ENCODE peak calls at places on chromosomes 11 and 22, in seven cellular contexts. R, A, Q, N, D, H and U are unnamed samples.

GRCh38 chr11:17988465-17988864 is 24.4 kb downstream of the SERGEF start:
- DNase-seq in A (no peak), H (no peak), R (no peak), D (no peak), Q (no peak), N (no peak), U (no peak)

GRCh38 chr22:19175602-19176174 is 2.8 kb downstream of the SLC25A1 start:
- DNase-seq in H (no peak), N (no peak), A (no peak), Q (no peak), R (no peak), D (no peak), U (no peak)

GRCh38 chr11:33804471-33804870 is 30.2 kb upstream of the FBXO3 start:
- DNase-seq in N (no peak), H (no peak), Q (no peak), A (no peak), R (no peak), D (no peak), U (no peak)

GRCh38 chr22:19930537-19931486 is 10.8 kb upstream of the COMT start:
- DNase-seq in A (no peak), Q (no peak), N (no peak), H (no peak), D (no peak), R (no peak), U (no peak)

GRCh38 chr11:62611705-62612365 is 740 bp downstream of the EML3 start:
- DNase-seq in D (peak; percentile 76), N (peak; percentile 56), A (peak; percentile 36), H (no peak), R (peak; percentile 60), Q (peak; percentile 51), U (peak; percentile 61)

GRCh38 chr11:47714554-47715081 is 551 bp downstream of the AGBL2 start:
- DNase-seq in A (no peak), H (no peak), D (peak; percentile 33), Q (no peak), R (peak; percentile 11), N (peak; percentile 18), U (peak; percentile 28)

GRCh38 chr11:114208371-114208770 is 87.8 kb upstream of the NNMT start:
- DNase-seq in A (no peak), D (no peak), R (no peak), N (no peak), Q (no peak), H (no peak), U (no peak)

GRCh38 chr11:133745791-133746190 is 99.5 kb downstream of the SPATA19 start:
- DNase-seq in D (no peak), Q (no peak), H (no peak), A (no peak), R (no peak), N (no peak), U (no peak)

GRCh38 chr11:122069946-122070345 is 46.1 kb downstream of the BLID start:
- DNase-seq in H (peak; percentile 58), R (peak; percentile 94), A (no peak), Q (peak; percentile 50), D (peak; percentile 76), N (peak; percentile 14), U (peak; percentile 45)

GRCh38 chr11:63404536-63404935 is 35.0 kb downstream of the SLC22A9 start:
- DNase-seq in A (no peak), Q (no peak), R (no peak), H (no peak), N (no peak), D (peak; percentile 6), U (no peak)

GRCh38 chr11:69962152-69962551 is 116.0 kb upstream of the ANO1 start:
- DNase-seq in D (peak; percentile 29), H (no peak), Q (no peak), N (peak; percentile 29), A (peak; percentile 59), R (no peak), U (no peak)

GRCh38 chr22:46007003-46007847 is 30.3 kb upstream of the WNT7B start:
- DNase-seq in R (peak; percentile 54), D (peak; percentile 89), Q (no peak), H (no peak), A (peak; percentile 66), N (peak; percentile 45), U (no peak)

DNA sequence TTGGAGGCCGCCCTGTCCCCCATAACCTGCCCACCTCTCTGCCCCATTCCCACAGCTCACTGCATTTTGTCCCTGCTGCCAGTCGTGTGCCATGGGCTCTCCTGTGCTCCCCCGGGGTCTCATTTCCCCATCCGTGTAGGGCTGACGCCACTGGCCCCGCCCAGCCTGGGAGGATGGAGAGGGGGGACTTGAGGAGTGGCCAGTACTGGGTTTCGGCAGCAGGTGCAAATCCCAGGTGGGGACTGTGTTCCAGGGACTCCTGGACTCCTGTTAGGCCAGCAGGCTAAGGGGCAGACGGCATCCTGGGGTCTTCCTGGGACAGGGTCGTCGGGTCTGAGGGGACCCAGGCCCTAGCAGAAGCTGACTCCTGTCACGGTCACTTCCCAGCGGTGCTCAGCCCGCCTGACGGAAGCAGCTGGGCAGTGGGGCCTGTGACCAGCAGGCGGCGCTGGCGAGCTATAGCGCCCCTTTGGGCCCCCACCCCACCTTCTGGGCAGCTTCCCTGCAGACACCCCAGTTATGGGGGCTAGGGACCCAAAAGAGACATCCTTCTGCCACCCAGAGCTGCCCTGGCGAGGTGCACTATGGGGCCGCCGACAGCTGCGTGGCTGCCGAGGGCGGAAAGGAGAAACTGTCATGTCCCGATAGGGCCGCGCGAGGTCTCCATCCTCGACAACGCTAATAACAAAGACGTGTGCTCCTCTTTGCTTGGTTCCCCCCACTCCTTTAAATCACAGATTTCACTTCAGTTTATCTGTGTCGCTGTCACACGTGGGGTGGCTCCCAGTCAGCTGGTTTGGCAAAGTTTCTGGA is 979 bp upstream of the MYO7A start:
- DNase-seq in H (no peak), R (peak; percentile 59), N (peak; percentile 68), D (peak; percentile 30), A (peak; percentile 63), Q (peak; percentile 60), U (peak; percentile 33)
- H3K4me3 ChIP-seq in H (peak overlapping the region; percentile 58), R (peak overlapping the region; percentile 57), N (peak overlapping the region; percentile 2), D (peak overlapping the region; percentile 45), A (peak overlapping the region; percentile 37), Q (peak overlapping the region; percentile 49), U (no peak overlapping the region)

GRCh38 chr11:13487661-13488030 is 8.2 kb downstream of the PTH start:
- DNase-seq in N (no peak), A (peak; percentile 49), H (no peak), R (peak; percentile 40), Q (no peak), D (peak; percentile 1), U (no peak)

GRCh38 chr11:13486926-13487660 is 8.7 kb downstream of the PTH start:
- DNase-seq in R (peak; percentile 44), H (no peak), Q (peak; percentile 27), A (peak; percentile 15), D (peak; percentile 9), N (peak; percentile 57), U (peak; percentile 24)
- H3K4me3 ChIP-seq in R (peak overlapping the region; percentile 41), H (no peak overlapping the region), Q (no peak overlapping the region), A (peak overlapping the region; percentile 50), D (no peak overlapping the region), N (no peak overlapping the region), U (no peak overlapping the region)

GRCh38 chr22:38312261-38312800 is 4.9 kb downstream of the CSNK1E start:
- DNase-seq in N (no peak), Q (no peak), A (no peak), D (peak; percentile 58), H (no peak), R (peak; percentile 72), U (no peak)
- H3K4me3 ChIP-seq in N (no peak overlapping the region), Q (no peak overlapping the region), A (no peak overlapping the region), D (no peak overlapping the region), H (no peak overlapping the region), R (no peak overlapping the region), U (no peak overlapping the region)

GRCh38 chr11:119317592-119318239 is 786 bp upstream of the MCAM start:
- DNase-seq in D (no peak), Q (no peak), N (no peak), R (no peak), H (no peak), A (no peak), U (no peak)

GRCh38 chr11:119319136-119319701 is 2.3 kb upstream of the MCAM start:
- DNase-seq in D (no peak), A (no peak), Q (no peak), N (no peak), H (no peak), R (no peak), U (no peak)

GRCh38 chr11:119318240-119319135 is 1.6 kb upstream of the MCAM start:
- DNase-seq in H (no peak), N (peak; percentile 64), D (peak; percentile 54), R (peak; percentile 71), A (no peak), Q (no peak), U (no peak)

GRCh38 chr11:119320593-119321524 is 3.9 kb upstream of the MCAM start:
- DNase-seq in N (peak; percentile 72), Q (no peak), A (no peak), R (peak; percentile 72), D (peak; percentile 25), H (no peak), U (peak; percentile 31)

DNA sequence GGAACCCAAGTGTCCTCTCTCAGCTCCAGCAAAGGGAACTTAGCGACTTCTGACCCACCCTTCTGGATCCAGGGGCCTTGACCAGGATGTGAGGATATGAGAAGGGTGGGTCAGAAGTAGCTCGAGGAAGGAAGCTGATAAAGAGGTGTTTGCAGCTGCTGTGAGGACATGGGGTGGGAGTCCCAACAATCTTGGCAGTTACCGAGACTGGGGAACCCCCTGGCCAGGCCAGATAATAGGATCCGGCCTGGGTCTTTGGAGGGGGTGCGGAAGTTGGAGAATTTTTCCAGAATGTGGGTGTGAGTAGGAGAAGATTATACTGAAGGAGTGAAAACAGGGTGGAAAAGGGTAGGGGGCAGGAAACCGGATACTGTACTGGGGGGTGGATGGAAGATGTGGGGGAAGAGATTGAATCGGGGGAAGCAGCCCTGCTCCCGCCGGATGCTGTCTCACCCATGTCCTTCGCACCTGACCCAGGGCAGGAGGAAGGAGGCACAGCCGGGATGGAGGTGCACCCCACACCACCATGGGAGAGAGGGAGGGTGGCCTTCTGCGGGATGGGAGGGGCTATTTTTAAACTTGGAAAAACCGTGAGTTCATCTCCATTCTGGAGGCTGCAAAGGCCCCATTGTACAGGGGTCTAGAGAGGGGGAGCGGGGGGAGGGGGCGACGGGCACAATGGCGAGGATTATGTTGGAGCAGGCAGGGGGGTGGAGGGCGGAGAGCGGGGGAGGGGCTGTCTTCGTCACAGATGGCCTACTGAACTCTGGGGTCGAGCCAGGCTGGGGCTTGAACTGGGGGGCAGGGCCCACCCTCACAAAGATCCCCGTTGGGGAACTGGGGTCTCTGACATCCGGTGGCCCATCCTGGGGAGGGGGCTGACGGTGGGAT is 3.0 kb upstream of the MCAM start:
- DNase-seq in N (no peak), A (no peak), R (no peak), Q (no peak), D (no peak), H (no peak), U (no peak)
- H3K4me3 ChIP-seq in N (no peak overlapping the region), A (no peak overlapping the region), R (no peak overlapping the region), Q (no peak overlapping the region), D (no peak overlapping the region), H (no peak overlapping the region), U (no peak overlapping the region)